ENCODE peak calls at places on chromosome 19, in five cellular contexts. J is prostate gland, Q is GM20000, M is GM10248, G is AG04449. S is an unnamed sample.

GRCh38 chr19:48616491-48617056 is 1.7 kb upstream of the FAM83E start:
- DNase-seq in M (no peak), Q (no peak), G (no peak), J (no peak), S (no peak)

GRCh38 chr19:4393947-4394590 is 6.3 kb downstream of the SH3GL1 start:
- DNase-seq in M (no peak), J (no peak), Q (no peak), G (no peak), S (no peak)

GRCh38 chr19:3073159-3073563 is 10.9 kb upstream of the TLE5 start:
- DNase-seq in G (no peak), J (no peak), Q (no peak), M (no peak), S (no peak)

GRCh38 chr19:10518444-10519361 is 1.5 kb upstream of the S1PR5 start:
- DNase-seq in M (no peak), G (no peak), Q (peak), J (no peak), S (no peak)

GRCh38 chr19:21328885-21329605 is at the start of gene ZNF708:
- DNase-seq in J (peak), Q (peak), G (peak), M (peak), S (peak)

GRCh38 chr19:3176715-3177501 is 1.7 kb upstream of the S1PR4 start:
- DNase-seq in G (no peak), Q (no peak), M (no peak), J (no peak), S (no peak)

GRCh38 chr19:29003641-29004409 is 209.1 kb downstream of the UQCRFS1 start:
- DNase-seq in G (no peak), J (no peak), M (no peak), Q (no peak), S (no peak)

GRCh38 chr19:30086220-30086619 is 144.2 kb downstream of the URI1 start:
- DNase-seq in M (no peak), G (no peak), Q (no peak), J (no peak), S (no peak)

GRCh38 chr19:29724102-29724641 is 9.1 kb upstream of the C19orf12 start:
- DNase-seq in Q (no peak), J (no peak), G (no peak), M (no peak), S (no peak)

GRCh38 chr19:53813996-53814395 is 10.1 kb downstream of the NLRP12 start:
- DNase-seq in M (no peak), Q (no peak), J (no peak), G (no peak), S (no peak)

GRCh38 chr19:44704982-44705381 is 6.0 kb downstream of the CEACAM16 start:
- DNase-seq in J (no peak), G (no peak), Q (no peak), M (no peak), S (no peak)

GRCh38 chr19:43596842-43597461 is 557 bp downstream of the ZNF576 start:
- DNase-seq in Q (no peak), G (no peak), J (no peak), M (no peak), S (no peak)

GRCh38 chr19:703651-704446 is 4.9 kb upstream of the PALM start:
- DNase-seq in J (no peak), Q (peak), M (peak), G (no peak), S (no peak)

GRCh38 chr19:56949651-56950050 is 109.1 kb upstream of the PEG3 start:
- DNase-seq in Q (no peak), J (no peak), M (no peak), G (no peak), S (no peak)

GRCh38 chr19:15303105-15303780 is 29.1 kb downstream of the BRD4 start:
- DNase-seq in J (peak), G (no peak), Q (no peak), M (no peak), S (no peak)

GRCh38 chr19:47901370-47901769 is 15.3 kb upstream of the SULT2A1 start:
- DNase-seq in J (no peak), Q (no peak), M (no peak), G (no peak), S (no peak)

GRCh38 chr19:56994251-56995017 is 125.4 kb upstream of the USP29 start:
- DNase-seq in J (no peak), Q (no peak), M (no peak), G (no peak), S (no peak)

GRCh38 chr19:7917292-7918061 is 2.7 kb upstream of the SNAPC2 start:
- DNase-seq in J (no peak), G (no peak), M (peak), Q (peak), S (no peak)

GRCh38 chr19:16661480-16662034 is 618 bp downstream of the TMEM38A start:
- DNase-seq in J (no peak), M (peak), Q (peak), G (no peak), S (no peak)

GRCh38 chr19:16659464-16659831 is 496 bp downstream of the SMIM7 start:
- DNase-seq in G (no peak), Q (no peak), J (no peak), M (no peak), S (no peak)

GRCh38 chr19:16657384-16657783 is 2.6 kb downstream of the SMIM7 start:
- DNase-seq in Q (no peak), M (no peak), G (no peak), J (no peak), S (no peak)

GRCh38 chr19:16660763-16661479 is at the start of gene TMEM38A:
- DNase-seq in Q (peak), M (peak), G (no peak), J (peak), S (no peak)

GRCh38 chr19:16659832-16660708 is at the start of gene SMIM7:
- DNase-seq in G (peak), Q (peak), J (peak), M (peak), S (peak)
- TF ChIP-seq CTCF in G (peak), Q (no peak), J (peak), M (peak), S (peak)

DNA sequence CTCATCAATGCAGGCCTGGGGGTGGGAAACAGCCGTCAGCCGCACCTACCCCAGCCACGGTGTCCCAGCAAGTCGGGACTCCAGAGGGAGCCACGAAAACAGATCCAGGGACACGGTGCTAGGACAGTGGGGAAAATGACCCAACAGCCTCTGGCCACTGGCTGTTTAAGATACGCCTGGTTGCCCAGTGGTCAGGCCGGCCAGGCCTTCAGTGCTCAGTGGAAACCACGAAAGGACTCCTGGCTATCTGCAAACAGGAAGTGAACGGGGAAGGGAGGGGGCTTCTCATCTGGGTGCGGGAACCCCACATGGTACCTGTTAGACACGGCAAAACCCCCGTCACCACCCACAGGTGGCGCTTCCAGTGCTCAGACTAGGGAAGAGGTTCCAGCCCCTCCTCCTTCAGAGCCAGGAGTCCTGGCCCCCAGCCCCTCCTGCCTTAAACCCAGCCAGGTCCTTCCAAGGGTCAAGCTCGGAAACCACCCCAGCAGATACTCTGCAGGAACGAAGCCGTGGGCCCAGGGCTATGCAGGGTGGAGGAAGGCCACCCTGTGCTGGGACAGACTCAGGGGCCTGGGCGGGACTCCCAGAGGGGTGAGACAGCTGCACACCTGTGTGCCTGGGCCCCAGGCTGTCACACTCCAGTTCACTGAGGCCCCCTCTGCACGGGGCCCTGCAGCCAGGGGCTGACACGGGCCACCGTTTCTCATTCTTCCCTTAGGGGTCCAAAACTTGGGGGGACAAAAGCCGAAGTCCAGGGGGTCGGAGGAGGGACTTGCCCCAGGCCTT is 4.5 kb downstream of the PPP1R12C start:
- DNase-seq in J (no peak), Q (peak), M (no peak), G (no peak), S (no peak)
- TF ChIP-seq CTCF in J (no peak), Q (no peak), M (peak), G (no peak), S (no peak)

DNA sequence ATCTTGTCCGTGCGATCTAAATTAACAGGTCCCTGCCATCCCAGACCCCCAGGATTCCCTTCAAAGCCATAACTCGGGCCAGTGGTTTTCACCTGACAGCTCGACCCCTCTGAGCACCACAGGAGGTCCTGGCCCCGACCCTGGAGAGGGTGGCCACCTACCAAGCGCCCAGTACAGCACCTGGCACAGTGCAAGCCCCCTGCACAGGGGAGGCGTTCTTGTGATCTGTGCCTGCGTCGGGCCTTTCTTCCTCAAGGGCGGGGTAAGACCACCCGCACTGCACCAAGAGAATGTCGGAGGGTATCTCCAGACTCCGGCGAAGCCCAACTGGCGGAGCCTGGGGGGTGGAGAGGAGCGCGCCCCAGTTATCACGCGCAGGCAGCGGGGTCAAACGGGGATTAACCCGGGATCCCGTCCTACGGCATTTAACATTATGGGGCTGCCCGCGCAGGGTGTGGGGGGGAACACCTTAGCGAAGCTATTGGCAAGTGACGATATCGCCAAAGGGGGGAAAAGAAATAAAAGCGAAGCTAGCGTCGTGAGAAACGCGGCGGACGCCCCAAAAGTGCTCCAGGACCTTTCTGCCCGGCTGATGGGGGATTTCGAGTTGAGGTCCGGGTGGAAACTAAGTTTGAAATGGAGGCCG is 1.3 kb upstream of the HNRNPL start:
- DNase-seq in G (no peak), Q (no peak), J (no peak), M (no peak), S (no peak)
- TF ChIP-seq CTCF in G (no peak), Q (no peak), J (no peak), M (no peak), S (peak)

GRCh38 chr19:55449469-55449868 is 6.4 kb upstream of the SHISA7 start:
- DNase-seq in G (no peak), Q (no peak), J (no peak), M (no peak), S (no peak)

GRCh38 chr19:55452381-55453325 is 8.8 kb downstream of the ISOC2 start:
- DNase-seq in J (peak), M (no peak), Q (no peak), G (no peak), S (no peak)

GRCh38 chr19:55451163-55451521 is 8.0 kb upstream of the SHISA7 start:
- DNase-seq in M (no peak), G (no peak), J (no peak), Q (peak), S (no peak)

GRCh38 chr19:55453861-55454260 is 7.6 kb downstream of the ISOC2 start:
- DNase-seq in Q (no peak), G (no peak), J (no peak), M (no peak), S (no peak)

GRCh38 chr19:55451522-55452380 is 8.7 kb upstream of the SHISA7 start:
- DNase-seq in Q (peak), G (no peak), J (no peak), M (no peak), S (no peak)
- TF ChIP-seq CTCF in Q (no peak), G (no peak), J (no peak), M (no peak), S (no peak)

GRCh38 chr19:50796128-50796633 is 6.0 kb downstream of the ACP4 start:
- DNase-seq in M (no peak), G (no peak), J (no peak), Q (no peak), S (no peak)
- TF ChIP-seq CTCF in M (no peak), G (no peak), J (no peak), Q (no peak), S (no peak)

DNA sequence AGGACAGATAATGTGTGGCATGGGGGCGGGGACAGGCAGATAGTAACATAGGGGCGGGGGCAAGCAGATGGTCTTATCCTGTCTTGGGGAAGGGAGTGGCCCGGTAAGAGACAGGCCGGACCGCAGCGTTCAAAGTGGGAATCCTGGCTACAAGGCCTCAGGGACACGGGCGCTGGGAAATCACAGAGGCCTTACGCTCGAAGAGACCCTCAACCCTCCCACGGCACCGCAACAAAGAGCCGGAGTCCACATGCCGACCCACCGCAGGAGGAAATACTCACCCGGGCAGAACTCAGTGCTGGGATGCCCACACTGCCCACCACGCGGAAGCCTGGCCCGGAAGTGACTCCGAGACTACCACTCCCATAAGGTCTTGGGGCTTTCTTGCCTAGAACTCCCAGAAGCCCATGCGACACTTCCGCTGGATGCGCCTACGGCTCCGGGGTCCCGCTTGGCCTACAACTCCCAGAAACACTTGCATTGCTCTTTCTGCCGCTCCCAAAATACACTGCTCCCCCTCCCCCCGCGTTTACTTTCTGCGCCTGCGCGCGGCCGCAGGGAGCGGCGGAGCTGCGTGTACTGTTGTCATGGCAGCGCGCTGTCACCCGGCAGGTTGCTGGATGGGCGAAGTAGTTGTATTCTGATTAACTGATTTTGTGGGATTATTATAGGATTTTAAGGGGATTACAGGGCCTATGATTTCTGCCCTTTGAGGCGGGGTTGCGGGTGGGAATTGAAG is at the start of gene CTU1:
- DNase-seq in G (peak), Q (peak), J (peak), M (peak), S (peak)
- TF ChIP-seq CTCF in G (no peak), Q (no peak), J (peak), M (no peak), S (no peak)

DNA sequence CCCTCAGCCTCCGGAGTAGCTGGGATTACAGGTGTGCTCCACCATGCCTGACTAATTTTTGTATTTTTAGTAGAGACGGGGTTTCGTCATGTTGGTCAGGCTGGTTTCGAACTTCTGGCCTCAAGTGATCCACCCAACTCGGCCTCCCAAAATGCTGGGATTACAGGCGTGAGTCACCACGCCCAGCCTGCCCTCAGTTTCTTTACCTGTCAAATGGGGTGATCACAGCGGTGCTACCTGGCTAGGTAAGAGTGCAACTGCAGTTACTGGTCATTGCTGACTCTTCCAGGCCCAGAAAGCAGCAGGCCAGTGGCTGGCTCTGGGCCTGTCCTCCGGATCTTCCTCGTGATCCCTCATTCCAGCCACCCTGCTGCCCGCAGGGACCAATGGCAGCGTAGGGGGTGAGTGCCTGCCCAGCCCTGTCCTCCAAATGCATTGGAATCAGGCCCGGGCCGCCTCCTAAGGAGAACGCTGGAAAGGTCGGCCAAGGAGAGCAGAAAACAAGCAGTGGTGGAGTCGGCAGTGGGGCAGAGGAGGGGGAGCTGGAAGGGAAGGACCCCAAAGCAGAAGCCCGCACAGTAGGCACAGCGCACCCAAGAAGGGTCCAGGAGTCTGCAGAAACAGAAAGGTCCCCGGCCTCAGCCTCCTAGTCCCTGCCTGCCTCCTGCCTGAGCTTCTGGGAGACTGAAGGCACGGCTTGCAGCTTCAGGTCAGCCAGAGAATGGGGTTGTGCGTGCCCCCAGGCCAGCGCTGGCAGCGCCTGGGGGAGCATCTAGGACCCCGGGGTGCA is 1.8 kb upstream of the SLC27A1 start:
- DNase-seq in M (no peak), J (peak), Q (no peak), G (no peak), S (no peak)
- TF ChIP-seq CTCF in M (no peak), J (no peak), Q (no peak), G (no peak), S (no peak)

GRCh38 chr19:41263850-41264580 is at the start of gene HNRNPUL1:
- DNase-seq in G (peak), Q (peak), J (peak), M (peak), S (peak)
- TF ChIP-seq CTCF in G (peak), Q (no peak), J (peak), M (peak), S (peak)

DNA sequence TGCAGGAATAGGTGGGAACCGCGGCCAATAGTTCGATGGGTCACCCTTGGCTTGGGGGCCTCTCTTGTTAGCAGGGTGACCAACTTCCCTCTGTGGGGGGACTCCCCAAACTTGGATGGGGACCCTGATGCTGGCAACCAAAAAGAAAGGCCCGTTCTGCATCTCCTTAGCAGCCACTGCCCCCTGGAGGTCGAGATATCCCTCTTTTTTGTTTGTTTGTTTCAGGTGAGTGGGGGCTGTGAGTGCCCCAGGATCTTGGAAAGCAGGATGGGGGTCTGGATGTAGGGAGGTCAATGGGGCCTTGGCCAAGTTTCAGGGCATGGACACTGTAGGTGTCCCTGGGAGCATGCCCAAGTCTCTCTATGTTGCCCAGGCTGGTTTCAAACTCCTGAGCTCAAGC is 7.7 kb upstream of the CRTC1 start:
- DNase-seq in G (no peak), M (no peak), Q (peak), J (no peak), S (no peak)
- TF ChIP-seq CTCF in G (peak), M (peak), Q (peak), J (no peak), S (peak)

S was measured in AG09319.